ENCODE peak calls at places on chromosomes 6 and 20, in eight cellular contexts. M is HFFc6, O is AG09309, T is GM04504, D is iPS-NIHi11, B is tibial artery, Y is NCI-H187 treated with DMSO at 0.1 percent for 48 hours, I is ELR. W is an unnamed sample.

GRCh38 chr6:53199156-53199555 is 50.5 kb upstream of the GCM1 start:
- DNase-seq in M (no peak), O (no peak), T (no peak), D (no peak), B (no peak), Y (no peak), I (no peak), W (no peak)

GRCh38 chr6:157710604-157711003 is 112.4 kb upstream of the SNX9 start:
- DNase-seq in M (peak), O (no peak), T (no peak), D (no peak), B (no peak), Y (no peak), I (peak), W (peak)

GRCh38 chr6:145836170-145836569 is 21.6 kb upstream of the FBXO30 start:
- DNase-seq in M (peak), O (no peak), T (peak), D (peak), B (no peak), Y (no peak), I (peak), W (peak)

GRCh38 chr6:22838346-22838745 is 269.0 kb downstream of the HDGFL1 start:
- DNase-seq in M (no peak), O (no peak), T (no peak), D (no peak), B (no peak), Y (no peak), I (peak), W (no peak)

GRCh38 chr6:119497988-119498727 is 148.6 kb upstream of the MAN1A1 start:
- DNase-seq in M (no peak), O (no peak), T (no peak), D (no peak), B (no peak), Y (no peak), I (no peak), W (no peak)

GRCh38 chr6:155197947-155198346 is 65.9 kb upstream of the CLDN20 start:
- DNase-seq in M (no peak), O (no peak), T (no peak), D (no peak), B (no peak), Y (no peak), I (no peak), W (no peak)

GRCh38 chr6:2630362-2630761 is 120.4 kb downstream of the MYLK4 start:
- DNase-seq in M (peak), O (peak), T (peak), D (no peak), B (peak), Y (no peak), I (peak), W (peak)

GRCh38 chr6:23181301-23182110 is 612.1 kb downstream of the HDGFL1 start:
- DNase-seq in M (no peak), O (no peak), T (no peak), D (no peak), B (no peak), Y (no peak), I (no peak), W (no peak)

GRCh38 chr6:111536888-111537287 is 53.9 kb upstream of the REV3L start:
- DNase-seq in M (no peak), O (no peak), T (no peak), D (no peak), B (no peak), Y (no peak), I (no peak), W (no peak)

GRCh38 chr6:18823782-18824386 is 436.7 kb downstream of the RNF144B start:
- DNase-seq in M (peak), O (no peak), T (no peak), D (peak), B (no peak), Y (no peak), I (peak), W (no peak)

GRCh38 chr6:14488185-14488584 is 370.6 kb downstream of the CD83 start:
- DNase-seq in M (no peak), O (no peak), T (no peak), D (no peak), B (no peak), Y (no peak), I (no peak), W (no peak)

GRCh38 chr6:1191141-1191630 is 120.7 kb upstream of the FOXQ1 start:
- DNase-seq in M (no peak), O (no peak), T (no peak), D (no peak), B (no peak), Y (no peak), I (no peak), W (no peak)

GRCh38 chr6:138372711-138373463 is 4.8 kb upstream of the SMIM28 start:
- DNase-seq in M (no peak), O (no peak), T (no peak), D (no peak), B (no peak), Y (no peak), I (peak), W (peak)

GRCh38 chr20:32447136-32448027 is 89.3 kb downstream of the ASXL1 start:
- DNase-seq in M (no peak), O (no peak), T (no peak), D (no peak), B (peak), Y (no peak), I (no peak), W (no peak)

GRCh38 chr6:156719720-156720563 is 57.2 kb upstream of the ARID1B start:
- DNase-seq in M (peak), O (peak), T (peak), D (peak), B (peak), Y (no peak), I (peak), W (peak)

GRCh38 chr6:157962601-157963084 is 19.0 kb upstream of the SYNJ2 start:
- DNase-seq in M (no peak), O (no peak), T (no peak), D (no peak), B (no peak), Y (no peak), I (peak), W (peak)

GRCh38 chr6:131453803-131454202 is 119.2 kb upstream of the ARG1 start:
- DNase-seq in M (no peak), O (no peak), T (no peak), D (no peak), B (no peak), Y (no peak), I (no peak), W (no peak)

GRCh38 chr6:22756365-22756764 is 187.0 kb downstream of the HDGFL1 start:
- DNase-seq in M (no peak), O (peak), T (no peak), D (no peak), B (no peak), Y (no peak), I (no peak), W (peak)

GRCh38 chr6:161318456-161318855 is 44.6 kb upstream of the AGPAT4 start:
- DNase-seq in M (no peak), O (no peak), T (no peak), D (no peak), B (no peak), Y (no peak), I (no peak), W (no peak)

GRCh38 chr6:3294921-3295871 is 36.4 kb downstream of the PSMG4 start:
- DNase-seq in M (no peak), O (no peak), T (no peak), D (peak), B (no peak), Y (no peak), I (no peak), W (no peak)

W was measured in HCEC 1CT.